ENCODE peak calls at places on chromosomes 2 and 18, in seven cellular contexts. One of them, this sample, is unnamed.

GRCh38 chr18:26425148-26425531 is 123.2 kb downstream of the KCTD1 start:
- DNase-seq in stomach: no peak
- DNase-seq in fibroblast of the aortic adventitia: no peak
- DNase-seq in T-helper 1 cell: no peak
- DNase-seq in activated naive CD4-positive, alpha-beta T cell: no peak
- DNase-seq in heart left ventricle: no peak
- DNase-seq in ELF-1: no peak
- DNase-seq in this sample: no peak

GRCh38 chr2:184654945-184655344 is 56.6 kb downstream of the ZNF804A start:
- DNase-seq in activated naive CD4-positive, alpha-beta T cell: no peak
- DNase-seq in stomach: no peak
- DNase-seq in T-helper 1 cell: no peak
- DNase-seq in ELF-1: no peak
- DNase-seq in fibroblast of the aortic adventitia: peak
- DNase-seq in heart left ventricle: no peak
- DNase-seq in this sample: no peak

GRCh38 chr2:178241852-178242551 is 47.7 kb downstream of the OSBPL6 start:
- DNase-seq in heart left ventricle: peak
- DNase-seq in ELF-1: peak
- DNase-seq in fibroblast of the aortic adventitia: peak
- DNase-seq in activated naive CD4-positive, alpha-beta T cell: no peak
- DNase-seq in T-helper 1 cell: no peak
- DNase-seq in stomach: peak
- DNase-seq in this sample: no peak

GRCh38 chr2:36886664-36887063 is 79.7 kb downstream of the STRN start:
- DNase-seq in heart left ventricle: no peak
- DNase-seq in stomach: no peak
- DNase-seq in ELF-1: no peak
- DNase-seq in activated naive CD4-positive, alpha-beta T cell: no peak
- DNase-seq in fibroblast of the aortic adventitia: peak
- DNase-seq in T-helper 1 cell: no peak
- DNase-seq in this sample: no peak

GRCh38 chr2:25735835-25736234 is 62.5 kb upstream of the DTNB start:
- DNase-seq in T-helper 1 cell: no peak
- DNase-seq in fibroblast of the aortic adventitia: no peak
- DNase-seq in stomach: no peak
- DNase-seq in ELF-1: no peak
- DNase-seq in activated naive CD4-positive, alpha-beta T cell: no peak
- DNase-seq in heart left ventricle: no peak
- DNase-seq in this sample: no peak

GRCh38 chr2:113257511-113258264 is 21.0 kb downstream of the PAX8 start:
- DNase-seq in fibroblast of the aortic adventitia: peak
- DNase-seq in heart left ventricle: no peak
- DNase-seq in stomach: no peak
- DNase-seq in activated naive CD4-positive, alpha-beta T cell: no peak
- DNase-seq in ELF-1: no peak
- DNase-seq in T-helper 1 cell: no peak
- DNase-seq in this sample: no peak

GRCh38 chr2:224801360-224801759 is 85.2 kb upstream of the CCDC195 start:
- DNase-seq in activated naive CD4-positive, alpha-beta T cell: no peak
- DNase-seq in fibroblast of the aortic adventitia: no peak
- DNase-seq in T-helper 1 cell: no peak
- DNase-seq in ELF-1: no peak
- DNase-seq in heart left ventricle: no peak
- DNase-seq in stomach: no peak
- DNase-seq in this sample: no peak

GRCh38 chr2:133586978-133587377 is 18.7 kb upstream of the NCKAP5 start:
- DNase-seq in T-helper 1 cell: no peak
- DNase-seq in stomach: no peak
- DNase-seq in activated naive CD4-positive, alpha-beta T cell: no peak
- DNase-seq in ELF-1: no peak
- DNase-seq in fibroblast of the aortic adventitia: peak
- DNase-seq in heart left ventricle: peak
- DNase-seq in this sample: no peak

GRCh38 chr2:238151628-238152235 is 7.0 kb upstream of the ERFE start:
- DNase-seq in fibroblast of the aortic adventitia: no peak
- DNase-seq in stomach: no peak
- DNase-seq in heart left ventricle: no peak
- DNase-seq in activated naive CD4-positive, alpha-beta T cell: no peak
- DNase-seq in ELF-1: peak
- DNase-seq in T-helper 1 cell: no peak
- DNase-seq in this sample: no peak

GRCh38 chr2:160306985-160307384 is 106.9 kb upstream of the ITGB6 start:
- DNase-seq in heart left ventricle: no peak
- DNase-seq in stomach: no peak
- DNase-seq in ELF-1: no peak
- DNase-seq in activated naive CD4-positive, alpha-beta T cell: no peak
- DNase-seq in fibroblast of the aortic adventitia: peak
- DNase-seq in T-helper 1 cell: no peak
- DNase-seq in this sample: no peak

GRCh38 chr2:211879323-211879722 is 659.3 kb downstream of the ERBB4 start:
- DNase-seq in activated naive CD4-positive, alpha-beta T cell: no peak
- DNase-seq in stomach: no peak
- DNase-seq in ELF-1: no peak
- DNase-seq in fibroblast of the aortic adventitia: peak
- DNase-seq in T-helper 1 cell: no peak
- DNase-seq in heart left ventricle: no peak
- DNase-seq in this sample: no peak

GRCh38 chr2:64524604-64525322 is 635 bp downstream of the AFTPH start:
- DNase-seq in stomach: peak
- DNase-seq in T-helper 1 cell: peak
- DNase-seq in ELF-1: peak
- DNase-seq in heart left ventricle: no peak
- DNase-seq in fibroblast of the aortic adventitia: peak
- DNase-seq in activated naive CD4-positive, alpha-beta T cell: peak
- DNase-seq in this sample: peak

GRCh38 chr18:13003466-13003896 is 12.3 kb downstream of the CEP192 start:
- DNase-seq in heart left ventricle: peak
- DNase-seq in fibroblast of the aortic adventitia: peak
- DNase-seq in T-helper 1 cell: peak
- DNase-seq in ELF-1: peak
- DNase-seq in activated naive CD4-positive, alpha-beta T cell: no peak
- DNase-seq in stomach: peak
- DNase-seq in this sample: no peak

GRCh38 chr2:229350928-229351327 is 79.8 kb upstream of the PID1 start:
- DNase-seq in activated naive CD4-positive, alpha-beta T cell: no peak
- DNase-seq in ELF-1: no peak
- DNase-seq in stomach: no peak
- DNase-seq in fibroblast of the aortic adventitia: no peak
- DNase-seq in heart left ventricle: no peak
- DNase-seq in T-helper 1 cell: no peak
- DNase-seq in this sample: no peak

GRCh38 chr2:20035961-20036666 is 15.3 kb downstream of the LAPTM4A start:
- DNase-seq in activated naive CD4-positive, alpha-beta T cell: no peak
- DNase-seq in fibroblast of the aortic adventitia: no peak
- DNase-seq in T-helper 1 cell: no peak
- DNase-seq in ELF-1: no peak
- DNase-seq in stomach: no peak
- DNase-seq in heart left ventricle: no peak
- DNase-seq in this sample: no peak

GRCh38 chr2:79512442-79513401 is at the start of gene CTNNA2:
- DNase-seq in T-helper 1 cell: no peak
- DNase-seq in stomach: peak
- DNase-seq in heart left ventricle: peak
- DNase-seq in fibroblast of the aortic adventitia: peak
- DNase-seq in activated naive CD4-positive, alpha-beta T cell: peak
- DNase-seq in ELF-1: peak
- DNase-seq in this sample: no peak

GRCh38 chr2:239978381-239978780 is 46.8 kb downstream of the NDUFA10 start:
- DNase-seq in stomach: no peak
- DNase-seq in heart left ventricle: no peak
- DNase-seq in fibroblast of the aortic adventitia: peak
- DNase-seq in ELF-1: no peak
- DNase-seq in T-helper 1 cell: no peak
- DNase-seq in activated naive CD4-positive, alpha-beta T cell: no peak
- DNase-seq in this sample: no peak

GRCh38 chr2:150076281-150076680 is 411.2 kb downstream of the RND3 start:
- DNase-seq in T-helper 1 cell: no peak
- DNase-seq in fibroblast of the aortic adventitia: peak
- DNase-seq in stomach: no peak
- DNase-seq in heart left ventricle: no peak
- DNase-seq in activated naive CD4-positive, alpha-beta T cell: no peak
- DNase-seq in ELF-1: no peak
- DNase-seq in this sample: no peak

GRCh38 chr2:45390433-45390832 is 220.6 kb downstream of the SRBD1 start:
- DNase-seq in heart left ventricle: no peak
- DNase-seq in activated naive CD4-positive, alpha-beta T cell: no peak
- DNase-seq in stomach: no peak
- DNase-seq in T-helper 1 cell: no peak
- DNase-seq in fibroblast of the aortic adventitia: no peak
- DNase-seq in ELF-1: no peak
- DNase-seq in this sample: no peak

GRCh38 chr2:148490840-148491439 is 153.6 kb upstream of the EPC2 start:
- DNase-seq in heart left ventricle: no peak
- DNase-seq in stomach: no peak
- DNase-seq in ELF-1: no peak
- DNase-seq in fibroblast of the aortic adventitia: no peak
- DNase-seq in activated naive CD4-positive, alpha-beta T cell: no peak
- DNase-seq in T-helper 1 cell: no peak
- DNase-seq in this sample: no peak

GRCh38 chr2:20093263-20094141 is 42.1 kb upstream of the LAPTM4A start:
- DNase-seq in ELF-1: peak
- DNase-seq in fibroblast of the aortic adventitia: peak
- DNase-seq in activated naive CD4-positive, alpha-beta T cell: no peak
- DNase-seq in heart left ventricle: peak
- DNase-seq in stomach: peak
- DNase-seq in T-helper 1 cell: no peak
- DNase-seq in this sample: no peak

GRCh38 chr2:145323512-145323911 is 803.6 kb upstream of the ZEB2 start:
- DNase-seq in ELF-1: no peak
- DNase-seq in T-helper 1 cell: peak
- DNase-seq in fibroblast of the aortic adventitia: peak
- DNase-seq in activated naive CD4-positive, alpha-beta T cell: no peak
- DNase-seq in heart left ventricle: no peak
- DNase-seq in stomach: no peak
- DNase-seq in this sample: no peak

GRCh38 chr18:13218376-13219011 is at the start of gene LDLRAD4:
- DNase-seq in fibroblast of the aortic adventitia: no peak
- DNase-seq in activated naive CD4-positive, alpha-beta T cell: peak
- DNase-seq in stomach: peak
- DNase-seq in heart left ventricle: peak
- DNase-seq in T-helper 1 cell: peak
- DNase-seq in ELF-1: peak
- DNase-seq in this sample: peak

GRCh38 chr2:195660265-195660890 is 3.4 kb downstream of the SLC39A10 start:
- DNase-seq in ELF-1: peak
- DNase-seq in T-helper 1 cell: peak
- DNase-seq in fibroblast of the aortic adventitia: peak
- DNase-seq in activated naive CD4-positive, alpha-beta T cell: peak
- DNase-seq in stomach: peak
- DNase-seq in heart left ventricle: peak
- DNase-seq in this sample: peak

GRCh38 chr18:47915930-47916329 is 14.5 kb downstream of the SMAD2 start:
- DNase-seq in fibroblast of the aortic adventitia: no peak
- DNase-seq in heart left ventricle: no peak
- DNase-seq in activated naive CD4-positive, alpha-beta T cell: no peak
- DNase-seq in stomach: no peak
- DNase-seq in T-helper 1 cell: no peak
- DNase-seq in ELF-1: no peak
- DNase-seq in this sample: no peak

GRCh38 chr2:119826370-119826961 is 66.7 kb downstream of the PTPN4 start:
- DNase-seq in ELF-1: peak
- DNase-seq in heart left ventricle: no peak
- DNase-seq in T-helper 1 cell: peak
- DNase-seq in fibroblast of the aortic adventitia: peak
- DNase-seq in stomach: no peak
- DNase-seq in activated naive CD4-positive, alpha-beta T cell: no peak
- DNase-seq in this sample: no peak

GRCh38 chr2:158729873-158730620 is 65.1 kb upstream of the DAPL1 start:
- DNase-seq in T-helper 1 cell: no peak
- DNase-seq in stomach: no peak
- DNase-seq in fibroblast of the aortic adventitia: no peak
- DNase-seq in activated naive CD4-positive, alpha-beta T cell: no peak
- DNase-seq in heart left ventricle: no peak
- DNase-seq in ELF-1: no peak
- DNase-seq in this sample: no peak

GRCh38 chr2:190863946-190864345 is 16.7 kb upstream of the GLS start:
- DNase-seq in heart left ventricle: no peak
- DNase-seq in stomach: no peak
- DNase-seq in activated naive CD4-positive, alpha-beta T cell: no peak
- DNase-seq in ELF-1: no peak
- DNase-seq in T-helper 1 cell: no peak
- DNase-seq in fibroblast of the aortic adventitia: peak
- DNase-seq in this sample: no peak

GRCh38 chr2:168157926-168158325 is 89.5 kb downstream of the STK39 start:
- DNase-seq in stomach: no peak
- DNase-seq in fibroblast of the aortic adventitia: no peak
- DNase-seq in heart left ventricle: no peak
- DNase-seq in ELF-1: no peak
- DNase-seq in activated naive CD4-positive, alpha-beta T cell: no peak
- DNase-seq in T-helper 1 cell: no peak
- DNase-seq in this sample: no peak